ENCODE peak calls at places on chromosomes 6 and 20, in nine cellular contexts. One of them, this sample, is unnamed.

GRCh38 chr6:15893556-15894253 is 230.9 kb upstream of the DTNBP1 start:
- DNase-seq in mammary epithelial cell: peak; percentile 35
- DNase-seq in astrocyte of the cerebellum: no peak
- DNase-seq in upper lobe of right lung: no peak
- DNase-seq in activated B cell treated with CpG ODN at 0.5 μM for 24 hours: no peak
- DNase-seq in neural crest cell: no peak
- DNase-seq in endothelial cell: no peak
- DNase-seq in ovary: no peak
- DNase-seq in tibial nerve: no peak
- DNase-seq in this sample: no peak

GRCh38 chr6:135224037-135224647 is 43.0 kb downstream of the MYB start:
- DNase-seq in mammary epithelial cell: no peak
- DNase-seq in astrocyte of the cerebellum: no peak
- DNase-seq in upper lobe of right lung: no peak
- DNase-seq in activated B cell treated with CpG ODN at 0.5 μM for 24 hours: no peak
- DNase-seq in neural crest cell: no peak
- DNase-seq in endothelial cell: no peak
- DNase-seq in ovary: no peak
- DNase-seq in tibial nerve: no peak
- DNase-seq in this sample: no peak

GRCh38 chr6:151627689-151628444 is 134.1 kb downstream of the CCDC170 start:
- DNase-seq in mammary epithelial cell: peak; percentile 74
- DNase-seq in astrocyte of the cerebellum: no peak
- DNase-seq in upper lobe of right lung: no peak
- DNase-seq in activated B cell treated with CpG ODN at 0.5 μM for 24 hours: no peak
- DNase-seq in neural crest cell: no peak
- DNase-seq in endothelial cell: no peak
- DNase-seq in ovary: no peak
- DNase-seq in tibial nerve: no peak
- DNase-seq in this sample: no peak

GRCh38 chr6:3421763-3422456 is 34.9 kb downstream of the SLC22A23 start:
- DNase-seq in mammary epithelial cell: peak; percentile 49
- DNase-seq in astrocyte of the cerebellum: peak; percentile 74
- DNase-seq in upper lobe of right lung: no peak
- DNase-seq in activated B cell treated with CpG ODN at 0.5 μM for 24 hours: no peak
- DNase-seq in neural crest cell: no peak
- DNase-seq in endothelial cell: no peak
- DNase-seq in ovary: no peak
- DNase-seq in tibial nerve: no peak
- DNase-seq in this sample: no peak

GRCh38 chr6:54244430-54244829 is 63.8 kb upstream of the TINAG start:
- DNase-seq in mammary epithelial cell: peak; percentile 10
- DNase-seq in astrocyte of the cerebellum: no peak
- DNase-seq in upper lobe of right lung: no peak
- DNase-seq in activated B cell treated with CpG ODN at 0.5 μM for 24 hours: no peak
- DNase-seq in neural crest cell: no peak
- DNase-seq in endothelial cell: no peak
- DNase-seq in ovary: no peak
- DNase-seq in tibial nerve: no peak
- DNase-seq in this sample: no peak

GRCh38 chr6:131413191-131413830 is 159.7 kb upstream of the ARG1 start:
- DNase-seq in mammary epithelial cell: no peak
- DNase-seq in astrocyte of the cerebellum: no peak
- DNase-seq in upper lobe of right lung: no peak
- DNase-seq in activated B cell treated with CpG ODN at 0.5 μM for 24 hours: no peak
- DNase-seq in neural crest cell: no peak
- DNase-seq in endothelial cell: no peak
- DNase-seq in ovary: no peak
- DNase-seq in tibial nerve: no peak
- DNase-seq in this sample: no peak

GRCh38 chr6:141963543-141964295 is 169.0 kb upstream of the GJE1 start:
- DNase-seq in mammary epithelial cell: no peak
- DNase-seq in astrocyte of the cerebellum: no peak
- DNase-seq in upper lobe of right lung: no peak
- DNase-seq in activated B cell treated with CpG ODN at 0.5 μM for 24 hours: no peak
- DNase-seq in neural crest cell: no peak
- DNase-seq in endothelial cell: no peak
- DNase-seq in ovary: no peak
- DNase-seq in tibial nerve: no peak
- DNase-seq in this sample: no peak

GRCh38 chr6:13523826-13524622 is 36.6 kb upstream of the GFOD1 start:
- DNase-seq in mammary epithelial cell: no peak
- DNase-seq in astrocyte of the cerebellum: no peak
- DNase-seq in upper lobe of right lung: no peak
- DNase-seq in activated B cell treated with CpG ODN at 0.5 μM for 24 hours: no peak
- DNase-seq in neural crest cell: no peak
- DNase-seq in endothelial cell: no peak
- DNase-seq in ovary: no peak
- DNase-seq in tibial nerve: no peak
- DNase-seq in this sample: no peak

GRCh38 chr6:168024951-168025510 is 27.6 kb downstream of the KIF25 start:
- DNase-seq in mammary epithelial cell: no peak
- DNase-seq in astrocyte of the cerebellum: no peak
- DNase-seq in upper lobe of right lung: no peak
- DNase-seq in activated B cell treated with CpG ODN at 0.5 μM for 24 hours: no peak
- DNase-seq in neural crest cell: no peak
- DNase-seq in endothelial cell: no peak
- DNase-seq in ovary: no peak
- DNase-seq in tibial nerve: no peak
- DNase-seq in this sample: no peak

GRCh38 chr6:168028181-168028580 is 30.7 kb downstream of the KIF25 start:
- DNase-seq in mammary epithelial cell: no peak
- DNase-seq in astrocyte of the cerebellum: no peak
- DNase-seq in upper lobe of right lung: no peak
- DNase-seq in activated B cell treated with CpG ODN at 0.5 μM for 24 hours: no peak
- DNase-seq in neural crest cell: no peak
- DNase-seq in endothelial cell: no peak
- DNase-seq in ovary: no peak
- DNase-seq in tibial nerve: no peak
- DNase-seq in this sample: no peak

GRCh38 chr6:168026925-168027324 is 29.5 kb downstream of the KIF25 start:
- DNase-seq in mammary epithelial cell: no peak
- DNase-seq in astrocyte of the cerebellum: no peak
- DNase-seq in upper lobe of right lung: no peak
- DNase-seq in activated B cell treated with CpG ODN at 0.5 μM for 24 hours: no peak
- DNase-seq in neural crest cell: no peak
- DNase-seq in endothelial cell: no peak
- DNase-seq in ovary: no peak
- DNase-seq in tibial nerve: no peak
- DNase-seq in this sample: no peak

GRCh38 chr6:168027521-168027920 is 30.1 kb downstream of the KIF25 start:
- DNase-seq in mammary epithelial cell: no peak
- DNase-seq in astrocyte of the cerebellum: no peak
- DNase-seq in upper lobe of right lung: no peak
- DNase-seq in activated B cell treated with CpG ODN at 0.5 μM for 24 hours: no peak
- DNase-seq in neural crest cell: no peak
- DNase-seq in endothelial cell: no peak
- DNase-seq in ovary: no peak
- DNase-seq in tibial nerve: no peak
- DNase-seq in this sample: no peak

DNA sequence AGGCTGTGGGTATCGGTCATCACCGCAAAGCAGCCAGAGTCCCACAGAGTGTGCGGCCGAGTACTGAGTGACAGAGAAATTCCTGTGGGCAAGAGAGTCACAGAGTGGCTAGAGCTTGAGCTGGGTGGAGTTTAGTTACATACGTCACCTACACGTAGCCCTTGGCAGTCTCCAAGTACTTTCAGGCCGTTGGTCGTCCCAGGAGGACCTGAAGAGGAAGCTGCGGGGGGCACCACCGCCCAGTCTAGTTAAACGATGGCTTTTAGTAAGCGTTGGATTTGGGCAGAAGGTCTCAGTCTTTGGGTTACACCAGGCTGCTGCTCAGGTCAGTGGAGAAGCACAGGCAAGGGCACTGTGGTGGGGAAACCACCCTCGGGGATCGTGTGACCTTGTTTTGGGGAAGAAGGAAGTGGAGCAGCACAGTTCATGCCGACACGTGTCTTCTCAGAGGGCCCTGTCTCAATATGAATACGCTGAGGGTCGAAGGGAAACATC is 28.4 kb downstream of the KIF25 start:
- DNase-seq in mammary epithelial cell: no peak
- DNase-seq in astrocyte of the cerebellum: no peak
- DNase-seq in upper lobe of right lung: no peak
- DNase-seq in activated B cell treated with CpG ODN at 0.5 μM for 24 hours: no peak
- DNase-seq in neural crest cell: no peak
- DNase-seq in endothelial cell: no peak
- DNase-seq in ovary: no peak
- DNase-seq in tibial nerve: no peak
- DNase-seq in this sample: no peak
- TF ChIP-seq CTCF in mammary epithelial cell: no peak
- TF ChIP-seq CTCF in astrocyte of the cerebellum: no peak
- TF ChIP-seq CTCF in upper lobe of right lung: no peak
- TF ChIP-seq CTCF in activated B cell treated with CpG ODN at 0.5 μM for 24 hours: no peak
- TF ChIP-seq CTCF in neural crest cell: no peak
- TF ChIP-seq CTCF in endothelial cell: no peak
- TF ChIP-seq CTCF in ovary: no peak
- TF ChIP-seq CTCF in tibial nerve: no peak
- TF ChIP-seq CTCF in this sample: no peak

DNA sequence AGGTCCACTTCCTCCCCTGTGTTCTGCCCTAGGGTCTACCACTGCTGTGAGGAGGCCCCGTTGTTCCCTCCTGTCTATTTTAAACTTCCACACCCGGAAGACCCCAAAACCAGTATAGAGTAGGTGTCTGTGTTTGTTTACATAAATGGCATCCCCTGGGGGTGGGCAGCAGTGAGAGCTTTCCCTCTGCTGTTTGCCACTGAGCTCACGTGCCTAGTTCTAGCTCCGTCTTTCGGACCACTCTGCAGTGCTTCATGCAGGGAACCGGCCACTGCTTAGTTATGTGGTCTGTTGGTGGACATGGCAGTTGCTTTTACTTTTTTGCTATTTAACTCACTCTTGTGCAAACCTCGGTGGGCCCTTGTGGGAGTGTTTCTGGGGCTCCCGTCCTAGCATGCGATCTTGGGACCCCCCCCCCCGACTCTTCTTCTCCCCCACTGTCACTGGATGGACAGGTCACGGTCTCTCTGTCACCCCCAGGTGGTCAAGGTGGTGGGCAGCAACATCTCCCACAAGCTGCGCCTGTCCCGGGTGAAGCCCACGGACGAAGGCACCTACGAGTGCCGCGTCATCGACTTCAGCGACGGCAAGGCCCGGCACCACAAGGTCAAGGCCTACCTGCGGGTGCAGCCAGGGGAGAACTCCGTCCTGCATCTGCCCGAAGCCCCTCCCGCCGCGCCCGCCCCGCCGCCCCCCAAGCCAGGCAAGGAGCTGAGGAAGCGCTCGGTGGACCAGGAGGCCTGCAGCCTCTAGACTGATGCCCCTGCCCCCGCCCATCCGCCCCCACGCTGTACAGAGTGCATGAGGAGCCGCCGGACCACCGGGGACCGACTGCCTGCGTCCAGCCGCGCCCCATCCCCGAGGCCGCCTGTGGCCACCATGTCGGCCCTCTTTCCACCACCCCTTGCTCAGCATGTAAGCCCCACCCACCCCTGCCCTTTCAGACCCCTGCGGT is 40.9 kb downstream of the VSTM2L start:
- DNase-seq in mammary epithelial cell: no peak
- DNase-seq in astrocyte of the cerebellum: no peak
- DNase-seq in upper lobe of right lung: peak; percentile 51
- DNase-seq in activated B cell treated with CpG ODN at 0.5 μM for 24 hours: no peak
- DNase-seq in neural crest cell: no peak
- DNase-seq in endothelial cell: no peak
- DNase-seq in ovary: no peak
- DNase-seq in tibial nerve: no peak
- DNase-seq in this sample: peak; percentile 31
- TF ChIP-seq CTCF in mammary epithelial cell: no peak
- TF ChIP-seq CTCF in astrocyte of the cerebellum: no peak
- TF ChIP-seq CTCF in upper lobe of right lung: no peak
- TF ChIP-seq CTCF in activated B cell treated with CpG ODN at 0.5 μM for 24 hours: no peak
- TF ChIP-seq CTCF in neural crest cell: no peak
- TF ChIP-seq CTCF in endothelial cell: no peak
- TF ChIP-seq CTCF in ovary: no peak
- TF ChIP-seq CTCF in tibial nerve: no peak
- TF ChIP-seq CTCF in this sample: no peak

GRCh38 chr6:81696505-81696904 is 56.0 kb downstream of the TENT5A start:
- DNase-seq in mammary epithelial cell: no peak
- DNase-seq in astrocyte of the cerebellum: no peak
- DNase-seq in upper lobe of right lung: no peak
- DNase-seq in activated B cell treated with CpG ODN at 0.5 μM for 24 hours: no peak
- DNase-seq in neural crest cell: no peak
- DNase-seq in endothelial cell: no peak
- DNase-seq in ovary: no peak
- DNase-seq in tibial nerve: no peak
- DNase-seq in this sample: no peak

GRCh38 chr6:81690073-81690472 is 62.4 kb downstream of the TENT5A start:
- DNase-seq in mammary epithelial cell: no peak
- DNase-seq in astrocyte of the cerebellum: no peak
- DNase-seq in upper lobe of right lung: no peak
- DNase-seq in activated B cell treated with CpG ODN at 0.5 μM for 24 hours: no peak
- DNase-seq in neural crest cell: no peak
- DNase-seq in endothelial cell: no peak
- DNase-seq in ovary: no peak
- DNase-seq in tibial nerve: no peak
- DNase-seq in this sample: no peak

GRCh38 chr6:81694214-81694613 is 58.3 kb downstream of the TENT5A start:
- DNase-seq in mammary epithelial cell: no peak
- DNase-seq in astrocyte of the cerebellum: no peak
- DNase-seq in upper lobe of right lung: no peak
- DNase-seq in activated B cell treated with CpG ODN at 0.5 μM for 24 hours: no peak
- DNase-seq in neural crest cell: no peak
- DNase-seq in endothelial cell: no peak
- DNase-seq in ovary: no peak
- DNase-seq in tibial nerve: no peak
- DNase-seq in this sample: no peak

GRCh38 chr6:81694855-81695254 is 57.6 kb downstream of the TENT5A start:
- DNase-seq in mammary epithelial cell: no peak
- DNase-seq in astrocyte of the cerebellum: no peak
- DNase-seq in upper lobe of right lung: no peak
- DNase-seq in activated B cell treated with CpG ODN at 0.5 μM for 24 hours: no peak
- DNase-seq in neural crest cell: no peak
- DNase-seq in endothelial cell: no peak
- DNase-seq in ovary: no peak
- DNase-seq in tibial nerve: no peak
- DNase-seq in this sample: no peak

GRCh38 chr6:81693212-81693611 is 59.3 kb downstream of the TENT5A start:
- DNase-seq in mammary epithelial cell: no peak
- DNase-seq in astrocyte of the cerebellum: no peak
- DNase-seq in upper lobe of right lung: no peak
- DNase-seq in activated B cell treated with CpG ODN at 0.5 μM for 24 hours: no peak
- DNase-seq in neural crest cell: no peak
- DNase-seq in endothelial cell: no peak
- DNase-seq in ovary: no peak
- DNase-seq in tibial nerve: no peak
- DNase-seq in this sample: no peak
- TF ChIP-seq CTCF in mammary epithelial cell: no peak
- TF ChIP-seq CTCF in astrocyte of the cerebellum: no peak
- TF ChIP-seq CTCF in upper lobe of right lung: no peak
- TF ChIP-seq CTCF in activated B cell treated with CpG ODN at 0.5 μM for 24 hours: no peak
- TF ChIP-seq CTCF in neural crest cell: no peak
- TF ChIP-seq CTCF in endothelial cell: no peak
- TF ChIP-seq CTCF in ovary: no peak
- TF ChIP-seq CTCF in tibial nerve: no peak
- TF ChIP-seq CTCF in this sample: no peak

GRCh38 chr6:108793449-108794134 is 54.6 kb upstream of the ARMC2 start:
- DNase-seq in mammary epithelial cell: no peak
- DNase-seq in astrocyte of the cerebellum: no peak
- DNase-seq in upper lobe of right lung: no peak
- DNase-seq in activated B cell treated with CpG ODN at 0.5 μM for 24 hours: no peak
- DNase-seq in neural crest cell: no peak
- DNase-seq in endothelial cell: no peak
- DNase-seq in ovary: no peak
- DNase-seq in tibial nerve: no peak
- DNase-seq in this sample: no peak

GRCh38 chr6:108796875-108797274 is 51.3 kb upstream of the ARMC2 start:
- DNase-seq in mammary epithelial cell: no peak
- DNase-seq in astrocyte of the cerebellum: no peak
- DNase-seq in upper lobe of right lung: no peak
- DNase-seq in activated B cell treated with CpG ODN at 0.5 μM for 24 hours: no peak
- DNase-seq in neural crest cell: no peak
- DNase-seq in endothelial cell: no peak
- DNase-seq in ovary: no peak
- DNase-seq in tibial nerve: no peak
- DNase-seq in this sample: no peak

GRCh38 chr6:108797951-108798671 is 50.1 kb upstream of the ARMC2 start:
- DNase-seq in mammary epithelial cell: no peak
- DNase-seq in astrocyte of the cerebellum: no peak
- DNase-seq in upper lobe of right lung: no peak
- DNase-seq in activated B cell treated with CpG ODN at 0.5 μM for 24 hours: no peak
- DNase-seq in neural crest cell: no peak
- DNase-seq in endothelial cell: no peak
- DNase-seq in ovary: no peak
- DNase-seq in tibial nerve: no peak
- DNase-seq in this sample: no peak

GRCh38 chr6:108795814-108796213 is 52.4 kb upstream of the ARMC2 start:
- DNase-seq in mammary epithelial cell: no peak
- DNase-seq in astrocyte of the cerebellum: no peak
- DNase-seq in upper lobe of right lung: no peak
- DNase-seq in activated B cell treated with CpG ODN at 0.5 μM for 24 hours: no peak
- DNase-seq in neural crest cell: no peak
- DNase-seq in endothelial cell: no peak
- DNase-seq in ovary: no peak
- DNase-seq in tibial nerve: no peak
- DNase-seq in this sample: no peak

GRCh38 chr6:108795122-108795521 is 53.1 kb upstream of the ARMC2 start:
- DNase-seq in mammary epithelial cell: no peak
- DNase-seq in astrocyte of the cerebellum: no peak
- DNase-seq in upper lobe of right lung: no peak
- DNase-seq in activated B cell treated with CpG ODN at 0.5 μM for 24 hours: no peak
- DNase-seq in neural crest cell: no peak
- DNase-seq in endothelial cell: no peak
- DNase-seq in ovary: no peak
- DNase-seq in tibial nerve: no peak
- DNase-seq in this sample: no peak
- TF ChIP-seq CTCF in mammary epithelial cell: no peak
- TF ChIP-seq CTCF in astrocyte of the cerebellum: no peak
- TF ChIP-seq CTCF in upper lobe of right lung: no peak
- TF ChIP-seq CTCF in activated B cell treated with CpG ODN at 0.5 μM for 24 hours: no peak
- TF ChIP-seq CTCF in neural crest cell: no peak
- TF ChIP-seq CTCF in endothelial cell: no peak
- TF ChIP-seq CTCF in ovary: no peak
- TF ChIP-seq CTCF in tibial nerve: no peak
- TF ChIP-seq CTCF in this sample: no peak

This sample was measured in mesothelial cell of epicardium.